ENCODE peak calls at places on chromosomes 7 and 10, in five cellular contexts. X is heart left ventricle, Y is fibroblast of lung, Q is dorsolateral prefrontal cortex, S is Panc1. V is an unnamed sample.

GRCh38 chr7:139153832-139154231 is 44.3 kb upstream of the ZC3HAV1 start:
- DNase-seq in X (no peak), Y (peak), Q (no peak), S (no peak), V (no peak)

GRCh38 chr10:117266400-117266799 is 25.5 kb downstream of the SLC18A2 start:
- DNase-seq in X (no peak), Y (no peak), Q (no peak), S (no peak), V (no peak)

GRCh38 chr7:1696671-1697498 is 26.8 kb downstream of the ELFN1 start:
- DNase-seq in X (no peak), Y (no peak), Q (no peak), S (no peak), V (no peak)

GRCh38 chr7:79622781-79623180 is 169.3 kb upstream of the MAGI2 start:
- DNase-seq in X (no peak), Y (no peak), Q (no peak), S (peak), V (no peak)

GRCh38 chr10:90087197-90088007 is 386.0 kb downstream of the KIF20B start:
- DNase-seq in X (no peak), Y (peak), Q (no peak), S (peak), V (peak)

GRCh38 chr10:31508882-31509281 is 189.9 kb downstream of the ZEB1 start:
- DNase-seq in X (no peak), Y (no peak), Q (no peak), S (no peak), V (no peak)

GRCh38 chr7:101859411-101860106 is 42.1 kb downstream of the CUX1 start:
- DNase-seq in X (no peak), Y (peak), Q (no peak), S (no peak), V (no peak)

GRCh38 chr10:59942556-59942955 is 36.2 kb upstream of the CCDC6 start:
- DNase-seq in X (no peak), Y (no peak), Q (no peak), S (no peak), V (no peak)

GRCh38 chr7:130865408-130866236 is 131.6 kb upstream of the KLF14 start:
- DNase-seq in X (no peak), Y (no peak), Q (no peak), S (no peak), V (no peak)

DNA sequence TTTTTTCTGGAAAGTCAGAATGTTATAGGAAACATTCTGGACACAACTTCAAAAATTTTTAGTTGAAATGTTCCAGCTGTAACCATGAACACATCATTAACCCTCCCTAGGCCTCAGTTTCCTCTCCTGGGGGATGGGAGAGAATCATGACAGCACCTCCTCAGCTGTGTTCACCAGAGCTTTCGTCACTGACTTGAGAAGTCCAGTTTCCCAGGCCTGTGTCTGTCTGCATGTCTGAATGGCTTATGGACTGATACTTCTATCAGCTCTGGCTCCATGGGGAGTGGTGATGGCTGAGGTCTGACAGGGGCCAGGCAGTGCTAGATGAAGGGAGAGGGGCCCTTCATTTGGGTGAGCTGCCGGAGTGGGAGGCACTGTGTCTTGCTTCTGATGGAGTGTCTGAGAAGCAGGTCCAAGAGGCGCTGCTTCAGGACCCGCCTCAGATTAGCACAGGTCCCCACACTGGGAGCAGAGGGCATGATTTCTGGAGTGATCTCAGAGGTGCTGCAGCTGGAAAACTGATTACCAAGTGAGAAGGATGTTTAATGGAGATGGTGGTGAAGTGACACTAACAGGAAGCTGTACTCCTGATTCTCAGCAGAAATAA is 193.0 kb downstream of the PTPN20 start:
- DNase-seq in X (no peak), Y (peak), Q (no peak), S (no peak), V (no peak)
- H3K4me3 ChIP-seq in X (no peak), Y (no peak), Q (no peak), S (no peak), V (no peak)

DNA sequence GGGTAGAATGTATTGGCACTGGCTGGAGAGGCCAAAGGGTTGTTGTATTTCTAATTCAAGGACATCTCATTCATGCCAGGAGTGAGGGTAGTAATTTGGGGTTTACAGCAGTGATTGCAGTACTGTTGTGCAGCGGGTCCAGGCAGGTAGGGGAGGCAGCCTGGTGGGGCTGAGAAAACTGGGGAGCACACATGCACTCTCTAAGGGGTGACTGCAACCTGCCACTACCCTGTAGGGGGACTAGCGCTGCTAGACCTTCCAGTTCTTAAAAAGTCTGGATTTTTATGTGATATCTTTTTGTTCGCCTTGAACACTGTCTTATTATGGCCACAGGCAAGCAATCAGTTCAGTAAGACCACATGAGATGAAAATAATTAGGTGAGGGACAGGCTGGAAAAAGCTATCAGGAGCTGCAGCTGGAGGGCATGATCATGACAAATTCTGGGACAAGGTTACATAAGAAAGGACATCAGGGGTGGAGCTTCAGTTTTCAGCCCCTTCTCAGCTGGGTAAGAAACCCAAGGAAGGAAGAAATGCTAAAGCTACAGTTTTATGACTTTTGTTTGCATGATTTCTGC is 149.0 kb downstream of the ARHGAP21 start:
- DNase-seq in X (no peak), Y (no peak), Q (no peak), S (no peak), V (no peak)
- TF ChIP-seq CTCF in X (no peak), Y (no peak), Q (no peak), S (no peak), V (no peak)

DNA sequence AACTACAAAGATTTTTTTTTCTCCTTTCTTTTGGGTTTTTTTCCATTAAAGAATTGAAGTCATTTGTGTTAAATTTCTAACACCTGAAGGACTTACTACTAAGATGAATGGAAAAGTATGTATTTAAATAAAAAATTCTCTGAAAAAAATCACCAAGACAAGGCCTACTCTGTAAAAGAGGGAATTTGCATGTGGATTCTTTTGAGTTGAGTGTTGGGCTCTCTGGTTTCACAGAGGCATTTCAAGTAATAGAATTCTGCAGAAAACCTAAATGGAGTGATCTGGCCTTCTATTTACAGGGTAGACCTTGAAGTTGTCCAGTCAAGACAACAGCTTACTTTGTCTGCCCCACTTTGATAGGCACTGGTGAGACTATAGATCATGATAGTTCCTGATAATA is 4.1 kb downstream of the LRRC17 start:
- DNase-seq in X (no peak), Y (peak), Q (no peak), S (no peak), V (no peak)
- H3K4me3 ChIP-seq in X (no peak), Y (no peak), Q (no peak), S (no peak), V (no peak)

DNA sequence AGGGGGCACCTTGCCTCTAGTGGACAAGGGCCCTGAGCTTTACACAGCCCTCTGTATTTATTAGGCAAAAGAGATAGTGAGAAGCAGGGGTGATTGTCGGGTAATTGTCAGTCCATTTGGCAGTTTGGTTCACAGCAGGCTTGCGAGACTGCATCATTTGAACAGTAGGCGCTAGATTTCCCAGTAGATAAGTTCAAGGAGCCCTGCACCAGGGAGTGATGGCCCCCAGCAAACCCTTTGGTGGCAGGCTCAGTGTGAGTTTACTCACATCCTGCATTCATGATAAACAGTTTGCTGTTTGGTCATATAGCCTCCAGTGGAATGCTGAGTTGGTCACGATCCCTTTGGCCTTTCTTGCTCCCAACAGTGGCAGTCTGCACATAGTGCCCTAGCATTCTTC is 59.4 kb downstream of the MARCHF5 start:
- DNase-seq in X (no peak), Y (no peak), Q (no peak), S (no peak), V (no peak)
- TF ChIP-seq CTCF in X (no peak), Y (no peak), Q (no peak), S (no peak), V (no peak)

DNA sequence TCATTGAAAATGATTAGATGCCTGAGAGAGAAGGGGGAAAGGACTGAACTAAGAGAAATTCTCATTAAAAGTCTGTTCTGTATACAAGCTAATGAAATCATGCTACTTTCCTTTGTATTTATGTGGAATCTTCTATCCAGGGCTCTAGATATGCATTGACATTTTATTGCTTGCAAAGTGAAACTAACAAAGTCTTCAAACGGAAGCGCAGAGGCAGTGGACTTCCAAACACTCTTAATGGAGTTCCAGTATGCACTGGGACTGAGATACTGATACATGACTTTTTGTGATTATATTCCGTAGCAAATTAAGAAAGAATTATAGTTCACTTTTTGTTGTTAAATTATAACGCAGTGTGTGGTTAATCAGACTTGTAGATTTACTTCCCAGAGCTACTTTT is 166.8 kb upstream of the TBX20 start:
- DNase-seq in X (no peak), Y (peak), Q (no peak), S (no peak), V (no peak)
- H3K4me3 ChIP-seq in X (peak), Y (no peak), Q (no peak), S (no peak), V (no peak)

GRCh38 chr10:125375210-125375609 is 214.8 kb upstream of the CTBP2 start:
- DNase-seq in X (no peak), Y (peak), Q (peak), S (no peak), V (no peak)
- TF ChIP-seq CTCF in X (no peak), Y (no peak), Q (no peak), S (peak), V (peak)

GRCh38 chr10:28722065-28722803 is 44.9 kb downstream of the BAMBI start:
- DNase-seq in X (peak), Y (peak), Q (peak), S (no peak), V (no peak)
- H3K4me3 ChIP-seq in X (peak), Y (peak), Q (peak), S (peak), V (no peak)

V was measured in LNCaP clone FGC.